ENCODE peak calls at places on chromosomes 16 and 17, in nine cellular contexts. F is NCI-H1092 treated with DMSO at 0.1 percent for 48 hours; K is T1000; R is AG04450; I is HT1080; A is CD4-positive, alpha-beta T cell; U is uterus; M is astrocyte; D is HS-5. X is an unnamed sample.

GRCh38 chr16:65070831-65071230 is 51.0 kb downstream of the CDH11 start:
- DNase-seq in I (peak), A (no peak), U (peak), K (peak), F (peak), R (peak), D (peak), M (peak), X (no peak)

GRCh38 chr17:50059759-50060273 is 3.9 kb downstream of the ITGA3 start:
- DNase-seq in U (no peak), R (no peak), I (peak), M (peak), A (no peak), D (no peak), K (no peak), F (no peak), X (no peak)

GRCh38 chr16:84283314-84284167 is 11.1 kb upstream of the WFDC1 start:
- DNase-seq in F (no peak), M (no peak), I (no peak), D (no peak), A (no peak), R (no peak), U (no peak), K (no peak), X (no peak)

GRCh38 chr17:49523706-49524472 is 28.8 kb downstream of the NGFR start:
- DNase-seq in M (no peak), D (no peak), I (peak), F (no peak), A (no peak), U (no peak), K (no peak), R (no peak), X (no peak)

GRCh38 chr17:8836821-8837426 is 30.6 kb downstream of the PIK3R6 start:
- DNase-seq in M (no peak), I (no peak), F (no peak), D (no peak), A (no peak), R (no peak), K (no peak), U (no peak), X (no peak)

GRCh38 chr17:47295037-47295873 is 28.5 kb upstream of the EFCAB13 start:
- DNase-seq in I (no peak), R (no peak), M (no peak), A (no peak), U (no peak), D (no peak), F (no peak), K (no peak), X (no peak)

GRCh38 chr16:1906846-1907165 is 11.4 kb downstream of the HS3ST6 start:
- DNase-seq in R (no peak), U (no peak), A (no peak), I (no peak), F (no peak), M (no peak), D (no peak), K (no peak), X (no peak)

GRCh38 chr16:31527617-31528287 is at the start of gene AHSP:
- DNase-seq in U (no peak), F (no peak), D (no peak), A (no peak), R (no peak), M (no peak), I (no peak), K (no peak), X (no peak)

GRCh38 chr17:43790311-43790940 is 10.2 kb downstream of the CFAP97D1 start:
- DNase-seq in K (no peak), F (peak), U (no peak), R (no peak), M (no peak), D (no peak), I (no peak), A (no peak), X (no peak)

GRCh38 chr17:81608082-81608481 is 28.8 kb downstream of the NPLOC4 start:
- DNase-seq in I (no peak), F (no peak), A (no peak), M (peak), D (no peak), U (no peak), K (no peak), R (no peak), X (no peak)

GRCh38 chr17:69818467-69818866 is 256.6 kb upstream of the KCNJ16 start:
- DNase-seq in K (no peak), U (no peak), M (peak), I (no peak), R (no peak), D (no peak), A (no peak), F (no peak), X (no peak)

GRCh38 chr17:43766413-43767052 is 7.9 kb upstream of the SOST start:
- DNase-seq in M (peak), D (no peak), F (peak), K (no peak), I (peak), A (peak), R (no peak), U (peak), X (no peak)

GRCh38 chr16:9092963-9093477 is 1.6 kb downstream of the HAPSTR1 start:
- DNase-seq in U (peak), A (peak), D (no peak), K (no peak), R (no peak), F (peak), M (no peak), I (peak), X (no peak)

GRCh38 chr16:3645108-3645503 is 9.4 kb upstream of the DNASE1 start:
- DNase-seq in R (no peak), M (no peak), K (no peak), F (no peak), U (no peak), I (no peak), A (no peak), D (no peak), X (no peak)

GRCh38 chr17:37146578-37147119 is 197.9 kb downstream of the AATF start:
- DNase-seq in I (no peak), R (no peak), A (no peak), M (no peak), F (no peak), K (no peak), D (no peak), U (no peak), X (no peak)

GRCh38 chr16:68233835-68234187 is 2.1 kb downstream of the ESRP2 start:
- DNase-seq in F (no peak), R (no peak), A (no peak), U (no peak), D (no peak), I (no peak), M (no peak), K (no peak), X (no peak)

GRCh38 chr17:17836818-17837379 is at the start of gene SREBF1:
- DNase-seq in U (no peak), I (peak), K (no peak), A (peak), D (no peak), F (no peak), M (no peak), R (no peak), X (peak)

GRCh38 chr17:79842136-79842655 is 3.0 kb upstream of the CBX4 start:
- DNase-seq in D (no peak), U (no peak), F (no peak), M (no peak), A (no peak), R (no peak), K (no peak), I (no peak), X (no peak)

GRCh38 chr16:71441348-71441781 is 489 bp downstream of the TLE7 start:
- DNase-seq in U (no peak), K (no peak), F (no peak), I (no peak), D (no peak), R (no peak), A (no peak), M (no peak), X (no peak)

X was measured in GM19239.